ENCODE peak calls at places on chromosomes 11 and 22, in five cellular contexts. M is tibial nerve, Z is sigmoid colon, W is K562, I is transverse colon. Q is an unnamed sample.

GRCh38 chr11:61626580-61627380 is 45.9 kb upstream of the SYT7 start:
- DNase-seq in I (peak), W (no peak), Z (no peak), M (no peak), Q (no peak)

GRCh38 chr22:11627436-11627797 is 3900.6 kb upstream of the OR11H1 start:
- DNase-seq in Z (no peak), I (no peak), M (no peak), W (no peak), Q (no peak)

GRCh38 chr11:67117667-67118058 is 1.4 kb upstream of the KDM2A start:
- DNase-seq in W (no peak), M (no peak), Z (peak), I (peak), Q (no peak)

GRCh38 chr11:16612801-16613400 is 125.5 kb upstream of the C11orf58 start:
- DNase-seq in Z (no peak), M (peak), W (no peak), I (no peak), Q (no peak)

GRCh38 chr11:2944953-2945756 is 15.9 kb upstream of the PHLDA2 start:
- DNase-seq in I (peak), M (peak), Z (peak), W (no peak), Q (no peak)

GRCh38 chr11:60699282-60699681 is at the start of gene MS4A8:
- DNase-seq in M (no peak), W (no peak), Z (no peak), I (peak), Q (no peak)

GRCh38 chr11:33735426-33736147 is 636 bp downstream of the CD59 start:
- DNase-seq in M (peak), Z (no peak), W (peak), I (peak), Q (peak)

GRCh38 chr11:36030707-36031365 is 87.0 kb downstream of the LDLRAD3 start:
- DNase-seq in M (no peak), Z (no peak), W (no peak), I (no peak), Q (no peak)

GRCh38 chr11:101860694-101861371 is 54.0 kb upstream of the CEP126 start:
- DNase-seq in I (peak), M (peak), W (peak), Z (no peak), Q (no peak)

GRCh38 chr11:117361432-117361831 is 33.8 kb downstream of the CEP164 start:
- DNase-seq in I (no peak), M (no peak), Z (no peak), W (no peak), Q (no peak)

GRCh38 chr11:108592591-108593213 is 866 bp downstream of the EXPH5 start:
- DNase-seq in M (no peak), Z (no peak), W (peak), I (peak), Q (no peak)

GRCh38 chr11:35539781-35540281 is 14.4 kb upstream of the PAMR1 start:
- DNase-seq in I (peak), M (peak), Z (peak), W (no peak), Q (no peak)

GRCh38 chr11:107689317-107690202 is 22.3 kb downstream of the SLN start:
- DNase-seq in M (peak), Z (peak), W (peak), I (peak), Q (no peak)

GRCh38 chr22:19579113-19579811 is 55.1 kb upstream of the CLDN5 start:
- DNase-seq in W (no peak), I (no peak), Z (no peak), M (no peak), Q (no peak)

GRCh38 chr11:129894281-129895125 is 875 bp downstream of the NFRKB start:
- DNase-seq in W (peak), M (no peak), Z (no peak), I (no peak), Q (no peak)

GRCh38 chr11:35111171-35112055 is 27.6 kb upstream of the CD44 start:
- DNase-seq in W (peak), I (peak), M (no peak), Z (no peak), Q (no peak)

GRCh38 chr11:26943636-26944035 is 50.3 kb upstream of the FIBIN start:
- DNase-seq in I (no peak), W (no peak), Z (no peak), M (no peak), Q (no peak)

GRCh38 chr11:95991545-95991944 is 67.6 kb upstream of the MTMR2 start:
- DNase-seq in Z (no peak), M (no peak), I (no peak), W (no peak), Q (no peak)

GRCh38 chr22:49937758-49938564 is 19.5 kb downstream of the CRELD2 start:
- DNase-seq in W (no peak), M (no peak), I (no peak), Z (no peak), Q (no peak)

GRCh38 chr11:63014408-63015055 is 1.1 kb downstream of the SLC22A8 start:
- DNase-seq in W (no peak), M (no peak), Z (peak), I (no peak), Q (no peak)

GRCh38 chr11:69939551-69940245 is 120.5 kb upstream of the FGF3 start:
- DNase-seq in W (no peak), Z (peak), M (no peak), I (no peak), Q (no peak)

DNA sequence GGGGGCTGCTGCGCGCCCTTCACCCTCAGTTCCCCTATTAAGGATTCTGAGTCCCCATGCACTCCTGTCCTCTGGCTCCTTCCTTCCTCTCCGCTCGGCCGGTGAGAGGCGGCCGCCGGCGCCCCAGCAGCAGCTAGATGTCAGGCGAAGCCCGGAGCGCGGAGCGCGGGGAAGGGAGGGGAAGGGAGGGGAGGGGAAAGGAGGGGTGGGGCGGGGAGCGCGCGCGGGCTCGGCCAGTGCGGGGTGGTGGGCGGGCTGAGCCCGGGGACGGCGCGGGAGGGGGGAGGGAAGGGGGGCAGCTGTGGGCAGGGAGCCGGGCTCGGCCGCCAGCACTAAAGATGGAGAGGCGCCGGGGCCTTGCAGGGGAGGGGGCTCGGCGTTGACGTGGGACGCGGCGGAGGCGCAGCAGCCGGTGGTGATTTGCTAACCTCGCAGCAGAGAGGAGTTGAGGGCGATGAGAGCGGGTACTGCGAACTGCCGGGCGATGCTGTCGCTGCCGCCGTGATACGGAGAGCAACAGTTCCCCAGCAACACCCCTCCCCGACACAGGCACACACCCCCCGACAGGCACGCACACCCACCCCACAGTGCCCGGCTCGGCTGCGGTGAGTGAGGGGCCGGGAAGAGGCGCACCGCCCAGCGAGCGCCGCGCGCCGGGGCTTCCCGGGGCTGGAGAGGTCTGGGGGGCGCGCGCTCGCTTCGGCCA is at the start of gene ZBTB16:
- DNase-seq in Z (peak), M (peak), W (peak), I (peak), Q (no peak)
- H3K4me3 ChIP-seq in Z (peak), M (peak), W (no peak), I (peak), Q (no peak)

GRCh38 chr11:123451183-123451907 is 21.3 kb downstream of the GRAMD1B start:
- DNase-seq in I (no peak), M (no peak), W (no peak), Z (no peak), Q (no peak)

GRCh38 chr11:123454796-123455195 is 24.7 kb downstream of the GRAMD1B start:
- DNase-seq in I (no peak), W (no peak), Z (no peak), M (no peak), Q (no peak)

GRCh38 chr11:123452799-123453198 is 22.7 kb downstream of the GRAMD1B start:
- DNase-seq in I (no peak), W (no peak), M (no peak), Z (no peak), Q (no peak)

GRCh38 chr11:123457187-123457770 is 27.2 kb downstream of the GRAMD1B start:
- DNase-seq in I (peak), Z (peak), M (peak), W (no peak), Q (no peak)

DNA sequence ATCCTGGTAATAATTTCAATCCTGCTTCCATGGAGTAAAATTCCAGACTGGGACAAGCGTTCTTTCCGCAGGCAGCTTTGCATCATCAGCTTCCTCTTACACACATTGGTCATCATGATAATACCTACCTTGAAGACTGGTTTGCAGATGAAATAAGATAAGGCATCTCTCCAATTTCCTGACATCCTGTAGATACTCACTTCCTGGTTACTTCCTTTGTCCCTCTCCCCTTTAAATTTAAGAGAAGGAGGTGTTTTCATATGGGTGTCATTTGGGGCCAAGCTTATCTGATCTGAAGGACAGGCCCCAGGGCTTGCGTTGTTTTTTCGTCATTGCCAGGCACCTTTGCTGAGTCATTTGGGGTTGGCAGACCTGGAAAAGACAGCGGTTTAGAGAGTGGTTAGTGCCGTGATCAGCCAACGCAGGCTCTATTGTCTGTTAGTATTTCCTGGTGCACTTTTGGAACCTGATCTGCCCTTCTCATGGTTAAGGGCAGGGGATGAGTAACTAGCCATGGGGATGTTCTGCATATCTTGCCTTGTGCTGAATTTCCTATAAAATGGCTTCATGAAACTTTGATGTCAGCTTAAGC is 24.1 kb downstream of the GRAMD1B start:
- DNase-seq in Z (no peak), W (no peak), M (no peak), I (peak), Q (no peak)
- TF ChIP-seq EP300 in Z (no peak), W (peak), M (no peak), I (no peak), Q (no peak)

DNA sequence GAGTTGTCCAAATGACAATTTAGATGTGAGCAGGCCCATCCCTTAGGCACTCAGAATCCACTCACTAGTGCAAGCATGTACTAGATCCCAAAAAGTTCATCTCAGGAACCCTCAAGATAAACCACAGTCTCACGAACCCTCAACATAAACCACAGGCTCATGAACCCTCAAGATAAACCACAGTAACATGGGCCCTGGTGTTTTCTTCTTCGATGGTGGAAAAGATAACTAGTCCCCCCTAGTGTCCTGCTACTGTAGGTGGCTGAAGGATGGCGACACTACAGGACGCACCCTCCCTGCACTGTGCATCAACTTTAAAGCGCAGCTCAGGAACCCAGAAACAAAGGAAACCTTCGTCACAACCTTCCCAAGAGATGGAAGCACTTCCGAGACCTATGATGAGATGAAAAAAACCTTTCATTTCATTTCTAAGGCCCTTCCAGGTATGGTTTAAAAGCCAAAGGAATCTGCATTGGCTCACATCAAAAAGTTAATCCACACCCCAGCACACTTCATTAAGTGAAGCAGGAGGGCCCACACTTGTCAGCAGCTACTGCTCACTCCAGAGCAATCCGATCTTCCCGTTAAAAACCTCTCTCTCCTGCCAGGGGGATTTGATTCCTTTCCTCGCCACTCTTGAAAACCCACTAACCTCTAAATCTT is 2.4 kb downstream of the LARGE1 start:
- DNase-seq in I (no peak), Z (no peak), W (no peak), M (no peak), Q (peak)
- H3K4me3 ChIP-seq in I (no peak), Z (peak), W (no peak), M (no peak), Q (peak)

GRCh38 chr22:22388494-22388893 is 120.0 kb downstream of the ZNF280B start:
- DNase-seq in W (no peak), I (no peak), M (no peak), Z (no peak), Q (no peak)

GRCh38 chr22:22387386-22387736 is 121.2 kb downstream of the ZNF280B start:
- DNase-seq in Z (no peak), W (no peak), M (no peak), I (no peak), Q (no peak)

GRCh38 chr22:22388055-22388454 is 120.5 kb downstream of the ZNF280B start:
- DNase-seq in Z (no peak), W (no peak), M (no peak), I (no peak), Q (no peak)

GRCh38 chr22:22384668-22385244 is 123.8 kb downstream of the ZNF280B start:
- DNase-seq in Z (no peak), I (no peak), W (no peak), M (no peak), Q (no peak)

GRCh38 chr22:22386602-22387385 is 121.7 kb downstream of the ZNF280B start:
- DNase-seq in M (no peak), I (no peak), Z (no peak), W (no peak), Q (no peak)
- TF ChIP-seq EP300 in M (no peak), I (no peak), Z (no peak), W (no peak), Q (no peak)

GRCh38 chr11:1864216-1864615 is 11.3 kb downstream of the LSP1 start:
- DNase-seq in Z (no peak), I (no peak), M (no peak), W (no peak), Q (no peak)
- H3K4me3 ChIP-seq in Z (peak), I (peak), M (peak), W (no peak), Q (no peak)

GRCh38 chr22:38028344-38029130 is 28.7 kb upstream of the PICK1 start:
- DNase-seq in I (no peak), M (no peak), W (no peak), Z (no peak), Q (no peak)

GRCh38 chr22:38027487-38027886 is 29.7 kb upstream of the PICK1 start:
- DNase-seq in Z (no peak), M (no peak), I (no peak), W (no peak), Q (no peak)

GRCh38 chr22:38026130-38027111 is 30.8 kb upstream of the PICK1 start:
- DNase-seq in W (no peak), M (no peak), Z (no peak), I (no peak), Q (no peak)

GRCh38 chr22:38023045-38023444 is 34.2 kb upstream of the PICK1 start:
- DNase-seq in M (no peak), I (no peak), Z (no peak), W (peak), Q (no peak)

GRCh38 chr22:38025514-38025913 is 31.7 kb upstream of the PICK1 start:
- DNase-seq in I (no peak), W (no peak), Z (no peak), M (no peak), Q (no peak)
- TF ChIP-seq EP300 in I (no peak), W (no peak), Z (no peak), M (no peak), Q (no peak)

Q was measured in GM12878.